ENCODE peak calls at places on chromosome 1, in five cellular contexts. S, F, T, I and U are unnamed samples.

GRCh38 chr1:121418369-121419049 is 233.7 kb downstream of the SRGAP2C start:
- DNase-seq in S (peak; percentile 39), F (no peak), T (no peak), I (peak; percentile 11), U (no peak)

GRCh38 chr1:43705334-43705733 is 2.0 kb upstream of the ST3GAL3 start:
- DNase-seq in S (no peak), F (no peak), T (no peak), I (no peak), U (no peak)

GRCh38 chr1:209586341-209586740 is 2.8 kb downstream of the CAMK1G start:
- DNase-seq in S (no peak), F (no peak), T (no peak), I (no peak), U (no peak)

GRCh38 chr1:22507582-22507981 is 55.7 kb upstream of the EPHA8 start:
- DNase-seq in S (no peak), F (no peak), T (no peak), I (no peak), U (no peak)

GRCh38 chr1:29538586-29538985 is 302.3 kb downstream of the PTPRU start:
- DNase-seq in S (no peak), F (no peak), T (no peak), I (no peak), U (no peak)

GRCh38 chr1:6599141-6599975 is 3.3 kb downstream of the KLHL21 start:
- DNase-seq in S (no peak), F (peak; percentile 46), T (no peak), I (no peak), U (no peak)

GRCh38 chr1:155649689-155650088 is 38.9 kb downstream of the YY1AP1 start:
- DNase-seq in S (no peak), F (no peak), T (no peak), I (no peak), U (no peak)

GRCh38 chr1:166164995-166165660 is 1.7 kb downstream of the FAM78B start:
- DNase-seq in S (peak; percentile 89), F (peak; percentile 79), T (peak; percentile 51), I (peak; percentile 58), U (peak; percentile 71)

GRCh38 chr1:245375789-245376188 is 221.0 kb downstream of the KIF26B start:
- DNase-seq in S (no peak), F (peak; percentile 55), T (no peak), I (no peak), U (no peak)

GRCh38 chr1:184075040-184076029 is 23.8 kb downstream of the TSEN15 start:
- DNase-seq in S (peak; percentile 66), F (peak; percentile 51), T (peak; percentile 52), I (peak; percentile 79), U (peak; percentile 48)

GRCh38 chr1:65149753-65150463 is 1.9 kb downstream of the AK4 start:
- DNase-seq in S (no peak), F (no peak), T (no peak), I (no peak), U (no peak)
- H3K4me1 ChIP-seq in S (peaks cover 11% of the 10 kb centered on the region), F (no peaks in the 10 kb centered on the region), T (peaks cover 30% of the 10 kb centered on the region), I (peaks cover 10% of the 10 kb centered on the region), U (no peaks in the 10 kb centered on the region)

GRCh38 chr1:60959701-60960100 is 122.7 kb upstream of the NFIA start:
- DNase-seq in S (no peak), F (no peak), T (no peak), I (no peak), U (no peak)

GRCh38 chr1:60960846-60961542 is 121.4 kb upstream of the NFIA start:
- DNase-seq in S (no peak), F (peak; percentile 46), T (no peak), I (peak; percentile 26), U (no peak)

GRCh38 chr1:60965280-60965854 is 117.0 kb upstream of the NFIA start:
- DNase-seq in S (no peak), F (no peak), T (no peak), I (no peak), U (no peak)

GRCh38 chr1:60958001-60958400 is 124.4 kb upstream of the NFIA start:
- DNase-seq in S (no peak), F (no peak), T (no peak), I (no peak), U (no peak)

DNA sequence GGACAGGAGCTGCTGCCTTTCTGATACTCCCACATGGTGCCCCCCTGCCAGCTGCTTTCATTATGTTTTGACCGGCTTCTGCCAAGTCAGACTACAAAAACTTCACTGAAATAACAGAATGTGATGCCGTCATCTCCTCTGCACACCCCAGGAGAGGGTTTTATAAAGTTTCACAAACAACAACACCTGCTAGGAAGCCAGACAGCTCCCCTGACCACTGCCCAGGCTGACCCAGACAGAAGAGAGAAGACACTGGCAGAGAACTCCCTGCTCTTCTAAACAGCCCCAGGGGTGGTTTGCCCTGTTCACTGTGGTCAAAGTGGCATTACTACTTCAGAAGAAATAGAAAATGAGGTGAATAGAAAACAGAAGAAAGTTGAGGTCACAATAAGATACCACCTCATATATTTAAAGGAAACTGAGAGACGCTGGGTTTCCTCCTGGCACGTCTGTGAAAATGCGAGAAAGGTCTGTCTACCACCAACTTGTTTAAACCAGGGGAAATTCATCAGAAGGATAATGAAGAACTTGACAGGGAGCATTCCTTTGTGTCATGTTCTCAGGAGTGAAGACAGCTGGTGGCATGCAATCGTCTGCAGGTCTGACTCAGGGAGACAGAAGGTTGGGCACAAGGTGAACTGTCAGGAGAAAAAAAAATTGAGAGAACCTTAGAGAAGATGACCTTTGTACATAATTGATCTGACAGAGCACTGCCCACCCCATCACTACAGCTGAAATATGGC is 119.0 kb upstream of the NFIA start:
- DNase-seq in S (no peak), F (peak; percentile 25), T (no peak), I (no peak), U (no peak)
- H3K4me1 ChIP-seq in S (no peaks in the 10 kb centered on the region), F (no peaks in the 10 kb centered on the region), T (no peaks in the 10 kb centered on the region), I (peaks cover 8% of the 10 kb centered on the region), U (no peaks in the 10 kb centered on the region)

DNA sequence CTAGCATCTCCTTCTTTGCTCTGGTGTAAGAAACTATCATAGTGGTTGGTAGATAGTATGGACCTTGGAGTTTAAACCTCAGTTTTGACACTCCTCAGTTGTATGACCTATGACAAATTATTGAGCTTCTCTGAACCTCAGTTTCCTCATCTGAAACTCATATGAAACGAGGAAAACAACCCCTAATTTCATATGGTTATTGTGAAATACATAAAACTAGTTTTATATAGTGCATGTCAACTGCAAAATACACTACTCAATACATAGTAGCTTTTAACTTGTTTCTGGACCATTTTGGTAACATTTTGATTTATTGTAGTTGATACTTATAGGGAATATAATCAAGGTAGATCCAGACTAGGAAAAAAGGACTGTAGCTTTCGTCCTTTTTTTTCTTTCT is 32.9 kb downstream of the CLIC4 start:
- DNase-seq in S (no peak), F (no peak), T (no peak), I (no peak), U (no peak)
- H3K4me1 ChIP-seq in S (peaks cover 3% of the 10 kb centered on the region), F (no peaks in the 10 kb centered on the region), T (no peaks in the 10 kb centered on the region), I (peaks cover 19% of the 10 kb centered on the region), U (no peaks in the 10 kb centered on the region)

GRCh38 chr1:61162513-61163274 is 80.3 kb downstream of the NFIA start:
- DNase-seq in S (no peak), F (no peak), T (no peak), I (no peak), U (no peak)

GRCh38 chr1:61160526-61160925 is 78.2 kb downstream of the NFIA start:
- DNase-seq in S (no peak), F (peak; percentile 43), T (no peak), I (peak; percentile 38), U (no peak)

GRCh38 chr1:61157420-61157987 is 75.1 kb downstream of the NFIA start:
- DNase-seq in S (no peak), F (peak; percentile 96), T (no peak), I (peak; percentile 93), U (no peak)

GRCh38 chr1:61156576-61157239 is 74.3 kb downstream of the NFIA start:
- DNase-seq in S (peak; percentile 67), F (no peak), T (no peak), I (no peak), U (no peak)

DNA sequence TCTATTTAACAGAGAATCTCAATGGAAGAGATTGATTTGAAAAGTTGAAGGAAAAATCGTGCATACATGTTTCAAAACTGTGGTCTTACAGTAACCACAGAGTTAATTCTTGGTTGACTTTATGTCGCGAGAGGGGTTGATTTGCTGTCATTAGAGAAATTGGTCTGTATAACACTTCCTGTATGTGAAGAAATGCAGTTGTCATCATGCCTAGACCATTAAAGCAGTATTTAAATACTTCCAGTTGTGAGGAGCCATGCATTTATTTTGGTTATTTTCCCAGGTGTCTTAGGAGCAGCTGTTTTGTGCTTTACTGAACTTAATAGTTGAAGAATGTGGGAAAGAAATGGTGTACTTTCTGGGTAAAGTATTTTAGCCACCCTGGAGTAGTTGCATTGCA is 76.2 kb downstream of the NFIA start:
- DNase-seq in S (no peak), F (no peak), T (no peak), I (no peak), U (no peak)
- H3K4me1 ChIP-seq in S (peaks cover 29% of the 10 kb centered on the region), F (peaks cover 11% of the 10 kb centered on the region), T (no peaks in the 10 kb centered on the region), I (peaks cover 20% of the 10 kb centered on the region), U (no peaks in the 10 kb centered on the region)

GRCh38 chr1:63867429-63868176 is 93.8 kb downstream of the ROR1 start:
- DNase-seq in S (no peak), F (no peak), T (no peak), I (no peak), U (no peak)
- H3K4me1 ChIP-seq in S (peaks cover 25% of the 10 kb centered on the region), F (no peaks in the 10 kb centered on the region), T (no peaks in the 10 kb centered on the region), I (peaks cover 62% of the 10 kb centered on the region), U (no peaks in the 10 kb centered on the region)

GRCh38 chr1:2583871-2584341 is 2.7 kb upstream of the PRXL2B start:
- DNase-seq in S (peak; percentile 38), F (no peak), T (no peak), I (peak; percentile 24), U (no peak)
- H3K4me1 ChIP-seq in S (peaks cover 22% of the 10 kb centered on the region), F (peaks cover 5% of the 10 kb centered on the region), T (peaks cover 6% of the 10 kb centered on the region), I (peaks cover 11% of the 10 kb centered on the region), U (peaks cover 3% of the 10 kb centered on the region)

GRCh38 chr1:19424651-19425570 is 60.4 kb downstream of the CAPZB start:
- DNase-seq in S (no peak), F (no peak), T (no peak), I (no peak), U (no peak)
- H3K4me1 ChIP-seq in S (peaks cover 20% of the 10 kb centered on the region), F (peaks cover 36% of the 10 kb centered on the region), T (peaks cover 17% of the 10 kb centered on the region), I (no peaks in the 10 kb centered on the region), U (no peaks in the 10 kb centered on the region)